ENCODE peak calls at places on chromosome 20, in six cellular contexts. Z, I, D, F, R and E are unnamed samples.

GRCh38 chr20:44083220-44083933 is 103.6 kb downstream of the JPH2 start:
- DNase-seq in D (peak; percentile 76), F (no peak), I (peak; percentile 35), R (no peak), Z (peak; percentile 43), E (no peak)

GRCh38 chr20:51759769-51760510 is 8.2 kb downstream of the ATP9A start:
- DNase-seq in D (no peak), I (no peak), F (no peak), Z (peak; percentile 59), R (no peak), E (no peak)

GRCh38 chr20:51457281-51457932 is 85.1 kb downstream of the NFATC2 start:
- DNase-seq in Z (peak; percentile 73), I (peak; percentile 85), R (no peak), D (peak; percentile 69), F (peak; percentile 73), E (no peak)

GRCh38 chr20:53608456-53609413 is 15.1 kb upstream of the ZNF217 start:
- DNase-seq in R (peak; percentile 67), D (no peak), F (no peak), I (peak; percentile 43), Z (peak; percentile 29), E (no peak)

GRCh38 chr20:35992713-35993335 is 24.4 kb downstream of the CNBD2 start:
- DNase-seq in F (peak; percentile 52), Z (peak; percentile 56), R (no peak), D (no peak), I (peak; percentile 77), E (no peak)

GRCh38 chr20:17443326-17443858 is 87.8 kb downstream of the BFSP1 start:
- DNase-seq in D (no peak), F (no peak), I (no peak), Z (no peak), R (no peak), E (no peak)

GRCh38 chr20:53643031-53643832 is 49.6 kb upstream of the ZNF217 start:
- DNase-seq in D (no peak), I (peak; percentile 85), Z (peak; percentile 80), F (peak; percentile 77), R (peak; percentile 67), E (no peak)

GRCh38 chr20:58016779-58017178 is 211.7 kb downstream of the ANKRD60 start:
- DNase-seq in R (no peak), D (no peak), Z (no peak), I (no peak), F (no peak), E (no peak)

GRCh38 chr20:17602493-17602892 is 32.6 kb downstream of the DSTN start:
- DNase-seq in F (no peak), R (no peak), Z (no peak), D (no peak), I (no peak), E (no peak)

GRCh38 chr20:22490287-22491187 is 93.8 kb downstream of the FOXA2 start:
- DNase-seq in F (no peak), Z (no peak), I (no peak), D (no peak), R (no peak), E (no peak)
- TF ChIP-seq CTCF in F (no peak), Z (no peak), I (no peak), D (no peak), R (no peak), E (no peak)

DNA sequence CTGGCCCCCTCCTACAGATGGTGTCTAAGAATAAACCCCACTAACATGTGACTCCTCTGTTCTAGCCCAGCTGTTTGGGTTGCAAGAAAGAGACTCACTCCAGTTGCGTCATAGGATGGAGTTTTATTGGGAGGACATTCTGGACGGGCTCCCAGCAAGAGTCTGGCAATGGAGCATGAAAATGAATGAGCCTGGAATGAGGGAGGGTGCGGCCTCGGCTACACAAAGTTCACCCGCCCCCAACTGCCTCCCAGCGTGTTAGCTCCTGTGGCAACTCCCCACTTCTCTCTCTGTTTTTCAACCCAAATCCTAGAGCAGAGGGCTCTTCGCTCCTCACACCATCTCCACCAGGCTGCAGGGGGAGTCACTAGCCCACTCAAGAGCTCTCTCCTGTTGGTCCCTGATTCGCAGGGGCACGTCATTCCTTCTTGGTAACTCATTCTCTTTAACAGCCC is 5.1 kb upstream of the ADAM33 start:
- DNase-seq in F (peak; percentile 56), D (peak; percentile 88), I (peak; percentile 91), R (no peak), Z (peak; percentile 95), E (peak; percentile 79)
- H3K4me3 ChIP-seq in F (no peak overlapping the region), D (no peak overlapping the region), I (no peak overlapping the region), R (no peak overlapping the region), Z (peak overlapping the region; percentile 30), E (peak overlapping the region; percentile 23)

GRCh38 chr20:7113577-7114466 is 346.3 kb downstream of the BMP2 start:
- DNase-seq in D (peak; percentile 14), I (peak; percentile 79), R (no peak), F (peak; percentile 20), Z (peak; percentile 11), E (no peak)
- TF ChIP-seq CTCF in D (peak; percentile 16), I (peak; percentile 85), R (no peak), F (peak; percentile 69), Z (peak; percentile 54), E (peak; percentile 27)

GRCh38 chr20:45372241-45372640 is 5.9 kb downstream of the TP53TG5 start:
- DNase-seq in R (no peak), Z (no peak), D (no peak), F (no peak), I (no peak), E (no peak)
- H3K4me3 ChIP-seq in R (no peak overlapping the region), Z (no peak overlapping the region), D (peak overlapping the region; percentile 63), F (no peak overlapping the region), I (no peak overlapping the region), E (no peak overlapping the region)

GRCh38 chr20:15119852-15120251 is 782.4 kb upstream of the FLRT3 start:
- DNase-seq in R (no peak), F (no peak), I (no peak), D (no peak), Z (no peak), E (no peak)

GRCh38 chr20:15122613-15123012 is 785.2 kb upstream of the FLRT3 start:
- DNase-seq in D (no peak), R (no peak), Z (no peak), I (no peak), F (no peak), E (no peak)
- TF ChIP-seq CTCF in D (no peak), R (no peak), Z (no peak), I (no peak), F (no peak), E (no peak)

GRCh38 chr20:40343390-40343789 is 345.6 kb downstream of the MAFB start:
- DNase-seq in D (no peak), Z (no peak), R (no peak), I (no peak), F (no peak), E (no peak)

GRCh38 chr20:40335437-40335836 is 353.6 kb downstream of the MAFB start:
- DNase-seq in F (no peak), R (no peak), I (no peak), D (no peak), Z (no peak), E (no peak)

GRCh38 chr20:40336530-40336929 is 352.5 kb downstream of the MAFB start:
- DNase-seq in F (no peak), D (no peak), Z (no peak), R (no peak), I (no peak), E (no peak)

GRCh38 chr20:40336034-40336433 is 353.0 kb downstream of the MAFB start:
- DNase-seq in F (no peak), Z (no peak), D (no peak), I (no peak), R (no peak), E (no peak)

DNA sequence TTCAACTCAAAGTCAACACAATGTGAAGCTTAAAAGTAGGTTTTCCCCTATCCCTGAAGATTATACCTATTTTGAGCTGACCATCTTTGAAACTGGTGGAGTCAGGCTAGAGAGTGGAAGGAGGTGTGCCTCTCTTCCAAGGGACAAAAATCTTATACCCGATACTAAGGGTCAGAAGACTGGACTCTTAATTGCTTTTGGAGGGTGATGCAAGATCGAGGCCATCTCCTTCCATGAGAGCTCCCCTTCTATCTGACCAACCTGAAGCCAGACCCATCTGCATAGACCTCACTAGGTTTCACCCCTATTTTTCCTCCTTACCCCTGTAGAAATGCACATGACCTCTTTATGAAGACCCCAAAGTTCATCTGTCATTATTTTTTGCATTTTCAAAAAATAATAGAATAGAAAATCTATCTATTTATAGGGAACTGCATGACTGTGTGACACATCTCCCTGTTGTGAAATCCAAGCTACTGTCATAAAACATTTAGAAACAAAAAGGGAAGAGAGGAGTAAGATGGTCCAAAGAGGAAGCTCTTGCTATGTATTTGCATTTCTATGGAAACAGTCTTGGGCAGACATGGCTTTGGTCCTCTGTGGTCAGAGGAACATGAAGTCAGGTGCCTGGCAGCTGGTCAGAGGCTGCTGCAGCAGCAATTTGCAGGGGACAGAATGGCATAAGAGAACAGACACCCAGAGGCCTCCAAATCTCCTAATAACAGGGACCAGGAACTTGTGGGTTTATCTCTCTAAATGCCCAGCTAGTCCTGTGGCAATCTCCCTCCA is 349.2 kb downstream of the MAFB start:
- DNase-seq in Z (no peak), R (no peak), D (peak; percentile 27), F (no peak), I (no peak), E (no peak)
- H3K4me3 ChIP-seq in Z (no peak overlapping the region), R (no peak overlapping the region), D (no peak overlapping the region), F (no peak overlapping the region), I (no peak overlapping the region), E (no peak overlapping the region)

GRCh38 chr20:39632176-39632575 is 670.0 kb downstream of the DHX35 start:
- DNase-seq in Z (no peak), F (no peak), I (no peak), D (no peak), R (no peak), E (no peak)
- TF ChIP-seq CTCF in Z (no peak), F (no peak), I (no peak), D (no peak), R (no peak), E (no peak)